ENCODE peak calls at places on chromosomes 7 and 10, in four cellular contexts. J is lower leg skin, L is spleen, N is islet precursor cell. P is an unnamed sample.

GRCh38 chr10:19817251-19818046 is 1.2 kb downstream of the PLXDC2 start:
- DNase-seq in J (peak), L (peak), N (peak), P (peak)

GRCh38 chr7:20330797-20331230 is at the start of gene ITGB8:
- DNase-seq in N (no peak), L (peak), J (peak), P (peak)

GRCh38 chr7:34343667-34344066 is 314.4 kb upstream of the NPSR1 start:
- DNase-seq in J (no peak), N (no peak), L (no peak), P (no peak)

GRCh38 chr10:62742447-62743105 is 61.9 kb upstream of the ADO start:
- DNase-seq in L (no peak), N (no peak), J (no peak), P (no peak)

GRCh38 chr7:134212576-134213546 is 85.7 kb downstream of the LRGUK start:
- DNase-seq in J (no peak), N (no peak), L (no peak), P (no peak)

GRCh38 chr10:49298990-49299815 is at the start of gene C10orf71:
- DNase-seq in L (no peak), N (no peak), J (no peak), P (no peak)

GRCh38 chr7:3067193-3067592 is 23.5 kb upstream of the CARD11 start:
- DNase-seq in N (no peak), J (no peak), L (no peak), P (no peak)

GRCh38 chr10:90087197-90088007 is 386.0 kb downstream of the KIF20B start:
- DNase-seq in N (no peak), J (no peak), L (no peak), P (no peak)

GRCh38 chr10:113303747-113304146 is 249.1 kb upstream of the HABP2 start:
- DNase-seq in J (no peak), N (no peak), L (no peak), P (no peak)

GRCh38 chr7:70498232-70498631 is 633.7 kb upstream of the GALNT17 start:
- DNase-seq in L (no peak), J (no peak), N (no peak), P (peak)

GRCh38 chr10:5291501-5292195 is 73.1 kb upstream of the UCN3 start:
- DNase-seq in L (peak), J (peak), N (no peak), P (no peak)

GRCh38 chr7:3174515-3175318 is 126.3 kb upstream of the SDK1 start:
- DNase-seq in J (no peak), L (peak), N (no peak), P (no peak)

GRCh38 chr7:40001649-40002048 is 51.6 kb downstream of the CDK13 start:
- DNase-seq in N (no peak), L (no peak), J (no peak), P (no peak)

GRCh38 chr10:102773986-102774385 is 30.2 kb downstream of the WBP1L start:
- DNase-seq in J (no peak), N (no peak), L (no peak), P (no peak)

GRCh38 chr10:16521311-16522016 is at the start of gene C1QL3:
- DNase-seq in N (peak), L (no peak), J (no peak), P (peak)

GRCh38 chr10:119395287-119396007 is 147.1 kb downstream of the RGS10 start:
- DNase-seq in L (peak), J (no peak), N (peak), P (peak)

GRCh38 chr7:12788171-12788570 is 100.7 kb downstream of the ARL4A start:
- DNase-seq in N (no peak), L (no peak), J (no peak), P (no peak)

GRCh38 chr10:46995234-46995633 is 84.0 kb downstream of the PTPN20 start:
- DNase-seq in J (no peak), L (no peak), N (no peak), P (peak)

GRCh38 chr7:111308691-111309090 is 217.8 kb downstream of the LRRN3 start:
- DNase-seq in L (no peak), N (no peak), J (no peak), P (no peak)

GRCh38 chr7:34060548-34060947 is 155.2 kb downstream of the BMPER start:
- DNase-seq in J (no peak), L (no peak), N (no peak), P (no peak)

GRCh38 chr7:22859676-22860290 is 37.1 kb upstream of the TOMM7 start:
- DNase-seq in N (no peak), J (no peak), L (no peak), P (peak)

GRCh38 chr10:112227331-112227961 is 43.9 kb upstream of the GPAM start:
- DNase-seq in L (no peak), J (no peak), N (peak), P (no peak)

GRCh38 chr10:4639960-4640359 is 186.0 kb upstream of the AKR1E2 start:
- DNase-seq in J (peak), L (no peak), N (no peak), P (no peak)

GRCh38 chr10:12906051-12906541 is 95.4 kb downstream of the CCDC3 start:
- DNase-seq in N (no peak), J (peak), L (no peak), P (peak)

GRCh38 chr7:129160161-129160911 is 15.8 kb downstream of the TSPAN33 start:
- DNase-seq in L (no peak), N (peak), J (no peak), P (peak)

GRCh38 chr10:21724020-21724589 is 190.1 kb downstream of the MLLT10 start:
- DNase-seq in J (no peak), L (no peak), N (no peak), P (no peak)

GRCh38 chr10:76113952-76114351 is 682.5 kb downstream of the LRMDA start:
- DNase-seq in J (no peak), N (no peak), L (no peak), P (no peak)

GRCh38 chr7:99379043-99379577 is 4.6 kb downstream of the ARPC1B start:
- DNase-seq in J (peak), L (peak), N (peak), P (no peak)

GRCh38 chr10:69394020-69394419 is 22.7 kb downstream of the TACR2 start:
- DNase-seq in J (no peak), N (no peak), L (no peak), P (peak)

GRCh38 chr7:77422500-77422899 is 6.4 kb upstream of the GSAP start:
- DNase-seq in L (no peak), N (no peak), J (no peak), P (no peak)

GRCh38 chr7:151382079-151382885 is 27.6 kb downstream of the WDR86 start:
- DNase-seq in J (no peak), N (no peak), L (peak), P (peak)

GRCh38 chr10:115826391-115826790 is 446.6 kb downstream of the GFRA1 start:
- DNase-seq in L (no peak), N (no peak), J (no peak), P (no peak)